ENCODE peak calls at places on chromosomes 13 and 19, in five cellular contexts. W is activated T-helper 1 cell treated with Interleukin-2 at 50 U/mL for 16 hours, N is cardiac muscle cell, O is nucleus accumbens, F is fibroblast of pulmonary artery. T is an unnamed sample.

GRCh38 chr19:4638330-4638729 is 986 bp upstream of the TNFAIP8L1 start:
- DNase-seq in N (no peak), F (no peak), W (no peak), O (no peak), T (no peak)

GRCh38 chr19:33815410-33816340 is 19.0 kb downstream of the KCTD15 start:
- DNase-seq in F (peak; percentile 44), O (no peak), W (no peak), N (no peak), T (no peak)

GRCh38 chr19:54209748-54210494 is 9.3 kb downstream of the RPS9 start:
- DNase-seq in W (no peak), N (peak; percentile 52), F (peak; percentile 98), O (peak; percentile 53), T (no peak)

GRCh38 chr19:50565984-50566903 is 2.0 kb downstream of the LRRC4B start:
- DNase-seq in W (no peak), F (no peak), O (peak; percentile 67), N (no peak), T (no peak)

GRCh38 chr13:40922437-40923040 is 96.6 kb downstream of the ELF1 start:
- DNase-seq in F (no peak), W (no peak), N (no peak), O (no peak), T (no peak)

GRCh38 chr19:28424041-28424440 is 788.9 kb downstream of the UQCRFS1 start:
- DNase-seq in F (no peak), W (no peak), O (no peak), N (no peak), T (no peak)

GRCh38 chr13:92807343-92807742 is 419.3 kb upstream of the GPC6 start:
- DNase-seq in W (no peak), F (peak; percentile 48), N (no peak), O (no peak), T (no peak)

GRCh38 chr13:113730831-113731191 is 28.2 kb upstream of the TMEM255B start:
- DNase-seq in W (no peak), F (no peak), N (no peak), O (no peak), T (no peak)

GRCh38 chr13:52968074-52968700 is 60.4 kb upstream of the OLFM4 start:
- DNase-seq in N (peak; percentile 91), W (peak; percentile 29), O (peak; percentile 30), F (peak; percentile 72), T (peak; percentile 21)

T was measured in keratinocyte.